ENCODE peak calls at places on chromosome 1, in seven cellular contexts. W, K, Q, M, H, F and V are unnamed samples.

GRCh38 chr1:33459766-33460543 is 12.5 kb upstream of the ZSCAN20 start:
- DNase-seq in W (no peak), K (no peak), Q (no peak), M (no peak), H (peak), F (no peak), V (no peak)

GRCh38 chr1:30382496-30382895 is 340.9 kb downstream of the MATN1 start:
- DNase-seq in W (no peak), K (no peak), Q (no peak), M (no peak), H (no peak), F (no peak), V (no peak)

GRCh38 chr1:92882817-92883216 is 51.0 kb downstream of the RPL5 start:
- DNase-seq in W (peak), K (no peak), Q (peak), M (no peak), H (no peak), F (no peak), V (no peak)

GRCh38 chr1:29390491-29391361 is 154.4 kb downstream of the PTPRU start:
- DNase-seq in W (no peak), K (no peak), Q (no peak), M (no peak), H (no peak), F (no peak), V (no peak)

GRCh38 chr1:153616144-153616884 is at the start of gene S100A14:
- DNase-seq in W (no peak), K (peak), Q (no peak), M (no peak), H (no peak), F (no peak), V (no peak)

GRCh38 chr1:244092293-244093264 is 41.5 kb downstream of the ZBTB18 start:
- DNase-seq in W (no peak), K (no peak), Q (no peak), M (peak), H (peak), F (no peak), V (no peak)

GRCh38 chr1:111369177-111369576 is 58.4 kb downstream of the OVGP1 start:
- DNase-seq in W (no peak), K (no peak), Q (no peak), M (no peak), H (peak), F (no peak), V (no peak)

GRCh38 chr1:55420866-55421265 is 205.7 kb upstream of the USP24 start:
- DNase-seq in W (no peak), K (no peak), Q (no peak), M (no peak), H (peak), F (no peak), V (no peak)

GRCh38 chr1:167090289-167090942 is at the start of gene GPA33:
- DNase-seq in W (no peak), K (no peak), Q (peak), M (no peak), H (no peak), F (no peak), V (no peak)